ENCODE peak calls at places on chromosomes 3 and 15, in five cellular contexts. U, E, P, D and R are unnamed samples.
A peak's percentile ranks its signal among the peaks of the same experiment; 100 is the strongest.

GRCh38 chr3:52228751-52229291 is 3.4 kb upstream of the TLR9 start:
- DNase-seq in U (no peak), P (peak; percentile 11), E (no peak), D (no peak), R (no peak)

GRCh38 chr3:18946524-18946923 is 201.8 kb upstream of the KCNH8 start:
- DNase-seq in D (no peak), E (no peak), U (no peak), P (no peak), R (no peak)

GRCh38 chr15:93063292-93063671 is 25.7 kb downstream of the RGMA start:
- DNase-seq in P (peak; percentile 54), D (no peak), U (no peak), E (no peak), R (no peak)

GRCh38 chr3:195075199-195075940 is 195.6 kb downstream of the XXYLT1 start:
- DNase-seq in U (peak; percentile 2), D (no peak), E (peak; percentile 62), P (no peak), R (no peak)

GRCh38 chr3:124492824-124493223 is 237.4 kb upstream of the UMPS start:
- DNase-seq in P (peak; percentile 21), E (no peak), D (peak; percentile 53), U (peak; percentile 73), R (no peak)

GRCh38 chr3:143808999-143809700 is 39.1 kb downstream of the SLC9A9 start:
- DNase-seq in P (no peak), D (no peak), E (no peak), U (no peak), R (peak; percentile 55)

GRCh38 chr3:133845127-133845526 is 39.5 kb downstream of the SRPRB start:
- DNase-seq in U (no peak), E (peak; percentile 13), D (no peak), P (no peak), R (no peak)

GRCh38 chr3:14204605-14205284 is 26.1 kb downstream of the LSM3 start:
- DNase-seq in U (peak; percentile 34), E (no peak), P (peak; percentile 63), D (peak; percentile 71), R (no peak)

GRCh38 chr3:178174201-178174880 is 361.9 kb upstream of the KCNMB2 start:
- DNase-seq in E (no peak), U (no peak), P (no peak), D (no peak), R (no peak)

GRCh38 chr3:194808709-194809108 is 123.0 kb downstream of the FAM43A start:
- DNase-seq in E (no peak), U (no peak), P (no peak), D (no peak), R (no peak)

GRCh38 chr3:28317438-28318022 is 31.0 kb upstream of the ZCWPW2 start:
- DNase-seq in D (peak; percentile 68), E (no peak), U (peak; percentile 38), P (no peak), R (no peak)

GRCh38 chr3:47661121-47661752 is 82.6 kb upstream of the CSPG5 start:
- DNase-seq in E (no peak), D (peak; percentile 19), P (peak; percentile 80), U (peak; percentile 81), R (no peak)

GRCh38 chr3:168395551-168395950 is 299.8 kb upstream of the GOLIM4 start:
- DNase-seq in U (no peak), E (no peak), P (no peak), D (no peak), R (no peak)

GRCh38 chr3:184186184-184186901 is at the start of gene ABCF3:
- DNase-seq in E (peak; percentile 72), P (peak; percentile 60), D (no peak), U (no peak), R (no peak)

GRCh38 chr3:25033407-25034029 is 394.5 kb upstream of the RARB start:
- DNase-seq in E (no peak), D (peak; percentile 18), P (peak; percentile 33), U (peak; percentile 61), R (no peak)

GRCh38 chr3:377158-377561 is 180.6 kb downstream of the CHL1 start:
- DNase-seq in D (no peak), U (no peak), E (no peak), P (no peak), R (no peak)

GRCh38 chr3:38655708-38656300 is 6.3 kb upstream of the SCN5A start:
- DNase-seq in P (no peak), D (peak; percentile 46), E (no peak), U (no peak), R (peak; percentile 84)

GRCh38 chr3:164416491-164417222 is 661.6 kb downstream of the SI start:
- DNase-seq in E (no peak), P (no peak), D (no peak), U (no peak), R (no peak)

GRCh38 chr15:63198752-63199250 is 9.4 kb downstream of the RAB8B start:
- DNase-seq in U (no peak), P (no peak), D (no peak), E (no peak), R (no peak)

GRCh38 chr3:53614307-53614706 is 119.9 kb downstream of the CACNA1D start:
- DNase-seq in U (no peak), D (no peak), P (no peak), E (no peak), R (peak; percentile 68)

GRCh38 chr3:53616971-53617892 is 122.8 kb downstream of the CACNA1D start:
- DNase-seq in U (no peak), P (no peak), E (no peak), D (no peak), R (peak; percentile 81)

GRCh38 chr3:53618524-53618906 is 124.1 kb downstream of the CACNA1D start:
- DNase-seq in U (no peak), E (no peak), D (no peak), P (no peak), R (no peak)

GRCh38 chr3:53617893-53618523 is 123.6 kb downstream of the CACNA1D start:
- DNase-seq in P (no peak), E (no peak), D (no peak), U (no peak), R (peak; percentile 79)

GRCh38 chr3:53616330-53616729 is 121.9 kb downstream of the CACNA1D start:
- DNase-seq in D (no peak), P (no peak), E (no peak), U (no peak), R (peak; percentile 78)
- H3K4me1 ChIP-seq in D (no peaks in the 10 kb centered on the region), P (no peaks in the 10 kb centered on the region), E (no peaks in the 10 kb centered on the region), U (no peaks in the 10 kb centered on the region), R (no peaks in the 10 kb centered on the region)

GRCh38 chr3:66998075-66998898 is at the start of gene KBTBD8:
- DNase-seq in E (peak; percentile 99), U (peak; percentile 97), P (peak; percentile 98), D (peak; percentile 96), R (peak; percentile 99)
- TF ChIP-seq POLR2A in E (peak; percentile 71), U (peak; percentile 72), P (peak; percentile 74), D (peak; percentile 76), R (no peak)

GRCh38 chr3:174957081-174957480 is 97.9 kb downstream of the NAALADL2 start:
- DNase-seq in E (no peak), P (no peak), U (no peak), D (no peak), R (no peak)

GRCh38 chr3:174955513-174956001 is 96.4 kb downstream of the NAALADL2 start:
- DNase-seq in P (no peak), U (no peak), D (no peak), E (no peak), R (no peak)

GRCh38 chr3:174958671-174959328 is 99.7 kb downstream of the NAALADL2 start:
- DNase-seq in E (no peak), D (no peak), U (no peak), P (no peak), R (no peak)

GRCh38 chr3:174960898-174961297 is 101.8 kb downstream of the NAALADL2 start:
- DNase-seq in U (no peak), P (no peak), E (no peak), D (no peak), R (no peak)

DNA sequence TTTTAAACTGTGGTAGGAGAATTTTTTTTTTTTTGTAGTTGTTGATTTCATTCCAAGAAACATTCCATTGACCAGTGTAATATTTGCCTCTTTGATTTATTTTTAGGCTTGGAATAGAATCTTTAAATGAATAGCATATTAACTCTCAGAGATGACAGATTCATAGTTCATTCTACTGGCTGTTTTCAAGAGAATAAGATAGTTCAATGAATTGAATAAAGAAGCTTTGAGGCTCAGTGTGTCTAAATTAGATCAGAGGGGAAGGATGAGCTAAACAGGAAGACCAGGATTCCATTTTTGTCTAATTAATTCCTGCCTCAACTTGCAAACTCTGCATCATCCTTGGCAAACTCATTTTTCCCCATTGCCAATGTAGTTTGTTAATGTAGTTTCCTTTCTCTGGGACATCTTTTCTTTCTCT is 98.5 kb downstream of the NAALADL2 start:
- DNase-seq in D (no peak), P (no peak), U (no peak), E (no peak), R (no peak)
- H3K27ac ChIP-seq in D (no peak overlapping the region), P (no peak overlapping the region), U (no peak overlapping the region), E (no peak overlapping the region), R (peak overlapping the region; percentile 67)

DNA sequence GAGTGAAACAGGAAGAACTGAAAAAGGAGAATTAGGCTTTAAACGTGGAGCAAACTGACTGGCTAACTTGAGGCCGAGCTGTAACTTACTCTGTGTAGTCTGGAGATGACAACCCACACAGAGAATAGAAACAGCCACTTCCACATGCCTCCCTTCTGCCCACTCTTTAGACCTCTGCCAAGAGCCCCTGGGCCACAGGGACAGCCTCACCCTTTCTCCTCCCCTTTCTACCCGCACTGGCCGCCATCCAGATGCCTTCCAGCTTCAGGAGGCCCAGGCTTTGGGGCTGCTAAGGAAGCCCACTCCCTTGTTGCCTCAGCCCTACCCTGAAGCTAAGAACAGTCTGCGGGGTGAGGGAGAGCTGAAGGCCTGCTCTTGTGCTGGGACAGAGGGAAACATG is 6.8 kb downstream of the ARHGAP31 start:
- DNase-seq in U (no peak), P (no peak), E (no peak), D (no peak), R (peak; percentile 60)
- H3K4me1 ChIP-seq in U (no peaks in the 10 kb centered on the region), P (peaks cover 4% of the 10 kb centered on the region), E (peaks cover 100% of the 10 kb centered on the region), D (no peaks in the 10 kb centered on the region), R (peaks cover 88% of the 10 kb centered on the region)